ENCODE peak calls at places on chromosomes 13 and 19, in six cellular contexts. O is lower leg skin, V is adrenal gland, E is body of pancreas, T is esophagus muscularis mucosa, G is IMR-90. W is an unnamed sample.

GRCh38 chr19:1646149-1646930 is 6.1 kb downstream of the TCF3 start:
- DNase-seq in T (no peak), V (no peak), E (no peak), G (no peak), O (no peak), W (no peak)

GRCh38 chr13:22014469-22014868 is 343.6 kb downstream of the FGF9 start:
- DNase-seq in G (no peak), T (no peak), O (no peak), V (peak), E (no peak), W (no peak)

GRCh38 chr13:109209526-109209925 is 576.9 kb downstream of the IRS2 start:
- DNase-seq in E (no peak), T (no peak), O (no peak), V (no peak), G (no peak), W (no peak)

GRCh38 chr13:28557725-28558124 is 62.8 kb upstream of the FLT1 start:
- DNase-seq in O (no peak), V (no peak), E (no peak), G (no peak), T (no peak), W (no peak)

GRCh38 chr19:11044436-11044835 is 44.8 kb upstream of the LDLR start:
- DNase-seq in O (no peak), T (no peak), E (no peak), G (no peak), V (no peak), W (no peak)

GRCh38 chr19:17063412-17063811 is 11.8 kb downstream of the HAUS8 start:
- DNase-seq in E (no peak), O (no peak), V (no peak), G (no peak), T (no peak), W (no peak)

GRCh38 chr19:48874309-48875135 is 2.3 kb downstream of the PPP1R15A start:
- DNase-seq in E (peak), V (no peak), T (no peak), O (peak), G (peak), W (no peak)

GRCh38 chr13:77429320-77430142 is 102.6 kb upstream of the MYCBP2 start:
- DNase-seq in V (no peak), E (no peak), T (no peak), G (no peak), O (no peak), W (no peak)

GRCh38 chr13:30792257-30793000 is 57.1 kb downstream of the ALOX5AP start:
- DNase-seq in E (peak), G (peak), T (no peak), V (peak), O (peak), W (no peak)

GRCh38 chr13:104757712-104758111 is 1691.5 kb upstream of the SLC10A2 start:
- DNase-seq in G (no peak), E (no peak), T (no peak), V (no peak), O (no peak), W (no peak)

GRCh38 chr13:71320452-71320851 is 546.6 kb downstream of the DACH1 start:
- DNase-seq in O (no peak), E (no peak), T (no peak), V (no peak), G (peak), W (no peak)

GRCh38 chr13:91722267-91722884 is 324.0 kb downstream of the GPC5 start:
- DNase-seq in V (no peak), E (no peak), O (no peak), T (no peak), G (peak), W (no peak)

GRCh38 chr13:110311721-110312668 is 4.9 kb downstream of the COL4A2 start:
- DNase-seq in E (no peak), G (no peak), V (no peak), T (no peak), O (peak), W (no peak)

GRCh38 chr13:66237411-66238062 is 992.6 kb downstream of the PCDH9 start:
- DNase-seq in T (no peak), O (no peak), G (no peak), V (no peak), E (no peak), W (no peak)

GRCh38 chr13:41995946-41996345 is 35.0 kb upstream of the VWA8 start:
- DNase-seq in E (peak), V (no peak), G (peak), O (no peak), T (no peak), W (no peak)

GRCh38 chr19:19315444-19315843 is 4.9 kb downstream of the SUGP1 start:
- DNase-seq in G (no peak), O (no peak), V (no peak), T (no peak), E (no peak), W (peak)

GRCh38 chr19:30228726-30229523 is 143.3 kb upstream of the ZNF536 start:
- DNase-seq in E (no peak), O (no peak), T (no peak), V (no peak), G (peak), W (no peak)

GRCh38 chr13:113162783-113163685 is 4.6 kb downstream of the PROZ start:
- DNase-seq in O (no peak), V (no peak), G (no peak), T (no peak), E (no peak), W (no peak)

GRCh38 chr19:56222901-56223300 is 20.8 kb downstream of the ZSCAN5C start:
- DNase-seq in G (no peak), E (no peak), T (no peak), V (no peak), O (peak), W (no peak)

GRCh38 chr13:59038824-59039223 is 1124.9 kb downstream of the DIAPH3 start:
- DNase-seq in V (no peak), O (no peak), G (peak), T (no peak), E (no peak), W (no peak)

GRCh38 chr13:27775943-27776342 is 16.3 kb upstream of the GSX1 start:
- DNase-seq in E (no peak), T (no peak), G (no peak), V (no peak), O (peak), W (no peak)

GRCh38 chr13:39531646-39532045 is 71.3 kb downstream of the LHFPL6 start:
- DNase-seq in E (no peak), T (no peak), O (no peak), V (no peak), G (peak), W (no peak)

GRCh38 chr19:8423821-8424223 is 10.7 kb downstream of the MARCHF2 start:
- DNase-seq in O (peak), E (peak), V (peak), G (peak), T (peak), W (no peak)

GRCh38 chr13:107284168-107284567 is 716.2 kb upstream of the ARGLU1 start:
- DNase-seq in V (no peak), O (no peak), E (no peak), T (no peak), G (peak), W (no peak)

GRCh38 chr13:82833928-82834327 is 1048.3 kb downstream of the SLITRK1 start:
- DNase-seq in V (no peak), G (peak), O (no peak), E (no peak), T (no peak), W (no peak)

GRCh38 chr13:62246581-62246980 is 830.9 kb upstream of the PCDH20 start:
- DNase-seq in E (no peak), T (no peak), G (no peak), V (no peak), O (no peak), W (no peak)

GRCh38 chr19:55500368-55500952 is 12.2 kb downstream of the SSC5D start:
- DNase-seq in O (no peak), G (no peak), V (no peak), E (no peak), T (no peak), W (no peak)

GRCh38 chr19:3403489-3404323 is 37.3 kb downstream of the NFIC start:
- DNase-seq in G (peak), V (peak), T (peak), E (peak), O (peak), W (no peak)

GRCh38 chr19:3405261-3405653 is 38.9 kb downstream of the NFIC start:
- DNase-seq in G (no peak), T (no peak), E (no peak), V (no peak), O (no peak), W (no peak)

GRCh38 chr19:3406571-3407111 is 40.3 kb downstream of the NFIC start:
- DNase-seq in V (no peak), O (no peak), E (no peak), T (no peak), G (no peak), W (no peak)

GRCh38 chr19:3402631-3403443 is 36.5 kb downstream of the NFIC start:
- DNase-seq in E (no peak), T (no peak), O (no peak), V (no peak), G (no peak), W (no peak)

GRCh38 chr19:3404324-3405260 is 38.2 kb downstream of the NFIC start:
- DNase-seq in G (peak), T (peak), O (peak), V (peak), E (peak), W (no peak)
- TF ChIP-seq POLR2A in G (peak), T (peak), O (no peak), V (peak), E (peak), W (no peak)

GRCh38 chr19:3505598-3506383 is at the start of gene FZR1:
- DNase-seq in T (peak), O (peak), G (peak), V (peak), E (peak), W (peak)
- TF ChIP-seq POLR2A in T (no peak), O (no peak), G (peak), V (peak), E (peak), W (peak)

DNA sequence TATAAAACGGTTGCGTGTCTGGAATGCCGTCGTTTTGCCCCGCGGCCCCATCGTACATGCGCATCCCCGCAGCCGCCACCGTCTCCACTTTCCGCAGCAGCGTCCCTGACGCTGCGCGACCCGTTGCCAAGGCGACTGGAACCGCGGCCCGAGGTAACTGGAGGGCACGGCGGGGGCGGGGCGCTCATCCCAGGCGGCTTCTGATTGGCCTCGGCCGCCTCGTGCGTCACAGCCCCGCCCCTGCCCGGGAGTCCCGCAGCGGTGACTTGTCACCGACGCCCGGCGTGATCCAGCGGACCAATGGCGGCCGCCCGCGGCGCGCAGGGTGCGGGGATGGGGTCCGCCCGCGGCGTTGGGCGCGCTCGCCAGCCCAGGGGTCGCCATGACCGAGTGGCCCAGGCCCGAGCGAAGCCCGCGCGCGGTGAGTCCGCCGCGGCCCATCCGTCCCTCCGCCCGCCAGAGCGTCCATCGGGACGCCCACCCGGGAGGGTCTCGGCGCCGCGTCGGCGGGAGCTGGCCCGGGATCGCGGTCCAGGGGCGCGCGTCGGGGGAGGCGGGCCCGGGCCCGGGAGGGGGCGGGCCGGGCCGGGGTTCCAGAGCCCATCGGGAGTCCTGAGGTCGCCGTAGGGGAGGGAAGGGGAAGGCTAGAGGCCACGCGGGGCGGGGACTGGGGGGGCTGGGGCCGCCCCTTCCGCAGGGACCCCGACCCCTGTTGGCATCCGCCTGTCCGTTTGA is at the start of gene ZSCAN1:
- DNase-seq in V (peak), O (peak), E (peak), T (peak), G (peak), W (no peak)
- TF ChIP-seq POLR2A in V (peak), O (no peak), E (peak), T (no peak), G (no peak), W (no peak)

DNA sequence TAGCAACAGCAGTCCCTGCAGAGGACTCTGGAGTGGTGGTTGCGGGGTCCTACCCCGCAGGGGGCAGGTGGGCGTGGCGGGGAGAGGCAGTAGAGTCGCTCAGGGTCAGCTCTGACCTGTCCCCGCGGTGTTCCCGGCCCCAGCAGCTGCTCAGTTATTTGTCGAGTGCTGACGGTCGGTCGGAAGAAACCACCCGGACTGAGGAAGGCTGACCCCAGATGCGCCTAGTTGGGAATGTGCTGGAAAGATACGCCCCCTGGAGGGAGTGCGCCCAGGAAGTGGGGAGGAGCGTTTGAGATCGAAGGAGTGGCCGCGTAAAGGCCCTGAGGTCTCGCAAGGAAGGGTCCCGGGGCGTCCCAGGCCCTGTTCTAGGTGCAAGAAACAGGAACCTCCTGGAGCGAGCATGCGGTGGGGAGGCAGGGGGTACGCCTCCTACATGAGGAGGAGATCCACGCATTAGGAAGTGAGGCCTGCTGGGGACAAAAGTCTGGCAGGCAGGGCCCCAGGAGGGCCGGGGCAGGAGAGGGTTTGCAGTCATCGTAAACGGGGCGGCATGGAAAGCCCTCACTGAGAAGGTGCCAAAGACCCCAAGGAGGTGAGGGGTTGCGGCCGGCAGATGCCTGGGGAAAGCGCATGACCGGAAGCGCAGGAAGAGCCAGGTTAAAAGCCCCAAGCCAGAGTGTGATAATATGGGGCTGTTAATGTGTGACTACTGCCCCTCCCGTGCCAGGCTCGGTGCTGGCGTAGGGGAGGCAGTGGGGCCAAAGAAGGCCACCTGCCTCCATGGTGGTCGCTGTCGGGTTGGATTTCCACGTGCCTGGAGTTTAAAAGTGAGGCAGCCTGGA is 9.1 kb downstream of the CCDC8 start:
- DNase-seq in E (peak), O (no peak), G (peak), T (no peak), V (peak), W (no peak)
- TF ChIP-seq POLR2A in E (no peak), O (no peak), G (no peak), T (no peak), V (no peak), W (no peak)

GRCh38 chr19:38736036-38736412 is 8.2 kb downstream of the CAPN12 start:
- DNase-seq in V (peak), G (no peak), T (no peak), O (no peak), E (peak), W (no peak)
- TF ChIP-seq POLR2A in V (peak), G (no peak), T (no peak), O (no peak), E (peak), W (no peak)

GRCh38 chr19:45470147-45471081 is 2.6 kb downstream of the FOSB start:
- DNase-seq in T (no peak), O (no peak), G (peak), V (peak), E (no peak), W (no peak)

GRCh38 chr19:45471116-45471865 is 3.5 kb downstream of the FOSB start:
- DNase-seq in T (no peak), O (no peak), G (no peak), E (no peak), V (no peak), W (no peak)

GRCh38 chr19:45469132-45469834 is 1.5 kb downstream of the FOSB start:
- DNase-seq in T (peak), E (peak), O (peak), V (peak), G (peak), W (peak)

GRCh38 chr19:45468803-45469131 is 971 bp downstream of the FOSB start:
- DNase-seq in T (no peak), G (no peak), V (no peak), E (no peak), O (no peak), W (no peak)

GRCh38 chr19:45469835-45470146 is 2.0 kb downstream of the FOSB start:
- DNase-seq in V (no peak), T (no peak), G (no peak), O (no peak), E (peak), W (peak)
- TF ChIP-seq POLR2A in V (peak), T (no peak), G (no peak), O (no peak), E (no peak), W (no peak)

DNA sequence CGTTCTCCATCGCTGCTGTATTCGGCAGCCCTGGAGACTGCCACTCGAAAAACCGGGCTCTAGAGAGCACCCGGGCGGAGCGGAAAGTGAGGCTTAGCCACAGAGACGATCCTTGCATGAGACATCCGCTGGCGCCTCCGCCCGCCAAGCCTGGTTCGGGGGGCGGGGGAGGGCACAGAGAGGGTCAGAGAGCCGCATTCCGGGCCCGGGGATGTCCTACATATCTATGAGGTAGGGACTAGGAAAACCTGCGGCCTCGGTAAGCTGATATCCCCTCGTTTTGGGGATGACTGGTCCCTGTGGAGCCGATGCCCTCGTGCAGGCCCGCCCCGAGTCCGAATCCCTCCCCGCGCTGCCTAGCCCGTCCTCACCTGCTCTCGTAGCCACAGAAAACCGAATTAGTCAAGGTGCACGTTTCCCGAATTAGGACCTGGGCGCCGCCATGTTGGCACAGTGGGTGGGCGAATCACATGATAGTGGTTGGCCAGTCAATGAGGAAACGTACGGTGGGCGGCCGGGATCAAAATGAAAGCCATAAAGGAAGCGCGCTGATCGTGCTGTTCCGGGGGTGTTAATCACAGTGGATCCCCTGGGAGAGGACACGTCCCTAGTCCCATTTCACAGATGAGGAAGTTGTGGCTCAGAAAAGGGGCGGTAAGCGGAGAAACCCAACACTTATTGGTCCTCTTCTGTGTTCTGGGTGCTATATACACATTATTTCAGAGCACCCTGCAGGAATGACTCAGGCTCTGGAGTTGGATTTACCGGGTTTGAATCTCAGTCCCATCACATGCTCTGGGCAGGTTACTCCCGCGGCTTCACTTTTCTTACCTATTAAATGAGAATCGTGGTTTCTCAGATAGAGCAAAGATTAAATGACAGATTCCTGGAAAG is at the start of gene TRMT1:
- DNase-seq in V (peak), G (peak), T (peak), O (peak), E (peak), W (peak)
- TF ChIP-seq POLR2A in V (peak), G (peak), T (no peak), O (no peak), E (no peak), W (peak)